ENCODE peak calls at places on chromosomes 12 and 14, in ten cellular contexts. One of them, this sample, is unnamed.

GRCh38 chr12:5047094-5047493 is 3.4 kb downstream of the KCNA5 start:
- DNase-seq in AG04449: no peak
- DNase-seq in thoracic aorta: peak
- DNase-seq in fibroblast of villous mesenchyme: no peak
- DNase-seq in K562: no peak
- DNase-seq in coronary artery: peak
- DNase-seq in lower lobe of right lung: no peak
- DNase-seq in AG10803: no peak
- DNase-seq in right lobe of liver: no peak
- DNase-seq in colonic mucosa: no peak
- DNase-seq in this sample: no peak

GRCh38 chr12:102376251-102376747 is 104.1 kb downstream of the IGF1 start:
- DNase-seq in fibroblast of villous mesenchyme: peak
- DNase-seq in colonic mucosa: no peak
- DNase-seq in thoracic aorta: no peak
- DNase-seq in right lobe of liver: no peak
- DNase-seq in AG04449: no peak
- DNase-seq in coronary artery: no peak
- DNase-seq in K562: peak
- DNase-seq in lower lobe of right lung: no peak
- DNase-seq in AG10803: peak
- DNase-seq in this sample: no peak

GRCh38 chr12:85971800-85972199 is 97.7 kb downstream of the NTS start:
- DNase-seq in AG04449: no peak
- DNase-seq in coronary artery: no peak
- DNase-seq in K562: no peak
- DNase-seq in fibroblast of villous mesenchyme: no peak
- DNase-seq in right lobe of liver: no peak
- DNase-seq in colonic mucosa: no peak
- DNase-seq in AG10803: no peak
- DNase-seq in thoracic aorta: no peak
- DNase-seq in lower lobe of right lung: no peak
- DNase-seq in this sample: no peak

GRCh38 chr12:121318121-121318520 is 21.6 kb upstream of the CAMKK2 start:
- DNase-seq in lower lobe of right lung: no peak
- DNase-seq in right lobe of liver: no peak
- DNase-seq in AG10803: no peak
- DNase-seq in thoracic aorta: no peak
- DNase-seq in colonic mucosa: no peak
- DNase-seq in K562: no peak
- DNase-seq in fibroblast of villous mesenchyme: no peak
- DNase-seq in AG04449: no peak
- DNase-seq in coronary artery: no peak
- DNase-seq in this sample: no peak

GRCh38 chr12:124028560-124028935 is 55.5 kb downstream of the ZNF664 start:
- DNase-seq in lower lobe of right lung: no peak
- DNase-seq in AG04449: no peak
- DNase-seq in right lobe of liver: no peak
- DNase-seq in thoracic aorta: no peak
- DNase-seq in AG10803: no peak
- DNase-seq in colonic mucosa: no peak
- DNase-seq in coronary artery: no peak
- DNase-seq in K562: no peak
- DNase-seq in fibroblast of villous mesenchyme: no peak
- DNase-seq in this sample: no peak

GRCh38 chr14:105860615-105861580 is 334.5 kb downstream of the TMEM121 start:
- DNase-seq in lower lobe of right lung: peak
- DNase-seq in coronary artery: peak
- DNase-seq in K562: no peak
- DNase-seq in right lobe of liver: peak
- DNase-seq in AG10803: no peak
- DNase-seq in AG04449: no peak
- DNase-seq in fibroblast of villous mesenchyme: no peak
- DNase-seq in thoracic aorta: no peak
- DNase-seq in colonic mucosa: no peak
- DNase-seq in this sample: peak

GRCh38 chr14:57085801-57086200 is 182.9 kb downstream of the EXOC5 start:
- DNase-seq in AG10803: no peak
- DNase-seq in fibroblast of villous mesenchyme: no peak
- DNase-seq in AG04449: no peak
- DNase-seq in coronary artery: no peak
- DNase-seq in right lobe of liver: no peak
- DNase-seq in K562: no peak
- DNase-seq in thoracic aorta: no peak
- DNase-seq in lower lobe of right lung: no peak
- DNase-seq in colonic mucosa: no peak
- DNase-seq in this sample: no peak

GRCh38 chr14:56136571-56137498 is 18.6 kb downstream of the PELI2 start:
- DNase-seq in coronary artery: no peak
- DNase-seq in colonic mucosa: no peak
- DNase-seq in K562: no peak
- DNase-seq in AG10803: no peak
- DNase-seq in right lobe of liver: no peak
- DNase-seq in AG04449: no peak
- DNase-seq in fibroblast of villous mesenchyme: no peak
- DNase-seq in lower lobe of right lung: no peak
- DNase-seq in thoracic aorta: no peak
- DNase-seq in this sample: no peak

GRCh38 chr14:94016446-94016976 is 9.6 kb upstream of the OTUB2 start:
- DNase-seq in coronary artery: no peak
- DNase-seq in right lobe of liver: no peak
- DNase-seq in lower lobe of right lung: no peak
- DNase-seq in AG10803: no peak
- DNase-seq in AG04449: no peak
- DNase-seq in colonic mucosa: no peak
- DNase-seq in K562: no peak
- DNase-seq in thoracic aorta: no peak
- DNase-seq in fibroblast of villous mesenchyme: no peak
- DNase-seq in this sample: no peak

GRCh38 chr14:39107624-39108023 is 4.6 kb upstream of the SEC23A start:
- DNase-seq in coronary artery: no peak
- DNase-seq in thoracic aorta: no peak
- DNase-seq in AG04449: no peak
- DNase-seq in right lobe of liver: no peak
- DNase-seq in K562: peak
- DNase-seq in lower lobe of right lung: no peak
- DNase-seq in fibroblast of villous mesenchyme: peak
- DNase-seq in colonic mucosa: no peak
- DNase-seq in AG10803: peak
- DNase-seq in this sample: peak

GRCh38 chr14:95286649-95287048 is 33.1 kb downstream of the CLMN start:
- DNase-seq in lower lobe of right lung: no peak
- DNase-seq in right lobe of liver: no peak
- DNase-seq in AG10803: no peak
- DNase-seq in thoracic aorta: no peak
- DNase-seq in fibroblast of villous mesenchyme: no peak
- DNase-seq in K562: no peak
- DNase-seq in AG04449: no peak
- DNase-seq in coronary artery: no peak
- DNase-seq in colonic mucosa: no peak
- DNase-seq in this sample: no peak

GRCh38 chr12:53676715-53677611 is 1.1 kb upstream of the ATP5MC2 start:
- DNase-seq in lower lobe of right lung: peak
- DNase-seq in fibroblast of villous mesenchyme: peak
- DNase-seq in AG10803: peak
- DNase-seq in coronary artery: peak
- DNase-seq in thoracic aorta: no peak
- DNase-seq in colonic mucosa: peak
- DNase-seq in AG04449: no peak
- DNase-seq in right lobe of liver: peak
- DNase-seq in K562: no peak
- DNase-seq in this sample: no peak

GRCh38 chr12:75661927-75662326 is 150.5 kb upstream of the KRR1 start:
- DNase-seq in colonic mucosa: no peak
- DNase-seq in AG10803: no peak
- DNase-seq in fibroblast of villous mesenchyme: peak
- DNase-seq in right lobe of liver: no peak
- DNase-seq in AG04449: no peak
- DNase-seq in thoracic aorta: no peak
- DNase-seq in lower lobe of right lung: no peak
- DNase-seq in K562: no peak
- DNase-seq in coronary artery: no peak
- DNase-seq in this sample: no peak

GRCh38 chr12:132152411-132152821 is 8.2 kb downstream of the NOC4L start:
- DNase-seq in thoracic aorta: no peak
- DNase-seq in right lobe of liver: peak
- DNase-seq in coronary artery: no peak
- DNase-seq in AG10803: no peak
- DNase-seq in K562: no peak
- DNase-seq in AG04449: no peak
- DNase-seq in colonic mucosa: no peak
- DNase-seq in fibroblast of villous mesenchyme: no peak
- DNase-seq in lower lobe of right lung: no peak
- DNase-seq in this sample: no peak

GRCh38 chr12:132152921-132153321 is 8.7 kb downstream of the NOC4L start:
- DNase-seq in AG10803: no peak
- DNase-seq in right lobe of liver: peak
- DNase-seq in fibroblast of villous mesenchyme: no peak
- DNase-seq in thoracic aorta: no peak
- DNase-seq in lower lobe of right lung: peak
- DNase-seq in AG04449: no peak
- DNase-seq in colonic mucosa: no peak
- DNase-seq in coronary artery: no peak
- DNase-seq in K562: no peak
- DNase-seq in this sample: no peak

GRCh38 chr12:132154941-132155770 is 10.9 kb downstream of the NOC4L start:
- DNase-seq in AG10803: no peak
- DNase-seq in thoracic aorta: no peak
- DNase-seq in coronary artery: no peak
- DNase-seq in right lobe of liver: peak
- DNase-seq in lower lobe of right lung: peak
- DNase-seq in colonic mucosa: no peak
- DNase-seq in K562: no peak
- DNase-seq in AG04449: no peak
- DNase-seq in fibroblast of villous mesenchyme: no peak
- DNase-seq in this sample: peak

GRCh38 chr12:132154341-132154761 is 10.1 kb downstream of the NOC4L start:
- DNase-seq in AG10803: no peak
- DNase-seq in coronary artery: no peak
- DNase-seq in K562: no peak
- DNase-seq in thoracic aorta: no peak
- DNase-seq in colonic mucosa: no peak
- DNase-seq in AG04449: no peak
- DNase-seq in fibroblast of villous mesenchyme: no peak
- DNase-seq in right lobe of liver: peak
- DNase-seq in lower lobe of right lung: peak
- DNase-seq in this sample: no peak

GRCh38 chr12:132153501-132154340 is 9.5 kb downstream of the NOC4L start:
- DNase-seq in colonic mucosa: peak
- DNase-seq in K562: peak
- DNase-seq in coronary artery: no peak
- DNase-seq in fibroblast of villous mesenchyme: peak
- DNase-seq in right lobe of liver: peak
- DNase-seq in AG10803: peak
- DNase-seq in lower lobe of right lung: peak
- DNase-seq in thoracic aorta: no peak
- DNase-seq in AG04449: peak
- DNase-seq in this sample: peak
- H3K4me3 ChIP-seq in colonic mucosa: no peak
- H3K4me3 ChIP-seq in K562: no peak
- H3K4me3 ChIP-seq in coronary artery: peak
- H3K4me3 ChIP-seq in fibroblast of villous mesenchyme: peak
- H3K4me3 ChIP-seq in right lobe of liver: no peak
- H3K4me3 ChIP-seq in AG10803: peak
- H3K4me3 ChIP-seq in lower lobe of right lung: peak
- H3K4me3 ChIP-seq in thoracic aorta: peak
- H3K4me3 ChIP-seq in AG04449: peak
- H3K4me3 ChIP-seq in this sample: no peak

GRCh38 chr12:98838282-98838681 is 193.2 kb downstream of the APAF1 start:
- DNase-seq in colonic mucosa: no peak
- DNase-seq in fibroblast of villous mesenchyme: peak
- DNase-seq in AG10803: peak
- DNase-seq in right lobe of liver: no peak
- DNase-seq in coronary artery: no peak
- DNase-seq in AG04449: no peak
- DNase-seq in lower lobe of right lung: no peak
- DNase-seq in thoracic aorta: no peak
- DNase-seq in K562: no peak
- DNase-seq in this sample: no peak
- TF ChIP-seq CTCF in colonic mucosa: no peak
- TF ChIP-seq CTCF in fibroblast of villous mesenchyme: peak
- TF ChIP-seq CTCF in AG10803: peak
- TF ChIP-seq CTCF in right lobe of liver: no peak
- TF ChIP-seq CTCF in coronary artery: peak
- TF ChIP-seq CTCF in AG04449: peak
- TF ChIP-seq CTCF in lower lobe of right lung: peak
- TF ChIP-seq CTCF in thoracic aorta: peak
- TF ChIP-seq CTCF in K562: peak
- TF ChIP-seq CTCF in this sample: peak

GRCh38 chr12:885701-886100 is 63.8 kb downstream of the RAD52 start:
- DNase-seq in AG04449: no peak
- DNase-seq in K562: no peak
- DNase-seq in coronary artery: no peak
- DNase-seq in lower lobe of right lung: no peak
- DNase-seq in right lobe of liver: no peak
- DNase-seq in colonic mucosa: no peak
- DNase-seq in thoracic aorta: no peak
- DNase-seq in AG10803: no peak
- DNase-seq in fibroblast of villous mesenchyme: no peak
- DNase-seq in this sample: no peak
- H3K4me3 ChIP-seq in AG04449: no peak
- H3K4me3 ChIP-seq in K562: no peak
- H3K4me3 ChIP-seq in coronary artery: no peak
- H3K4me3 ChIP-seq in lower lobe of right lung: no peak
- H3K4me3 ChIP-seq in right lobe of liver: no peak
- H3K4me3 ChIP-seq in colonic mucosa: no peak
- H3K4me3 ChIP-seq in thoracic aorta: no peak
- H3K4me3 ChIP-seq in AG10803: no peak
- H3K4me3 ChIP-seq in fibroblast of villous mesenchyme: no peak
- H3K4me3 ChIP-seq in this sample: no peak

GRCh38 chr12:47741340-47741703 is 16.0 kb upstream of the ENDOU start:
- DNase-seq in colonic mucosa: peak
- DNase-seq in fibroblast of villous mesenchyme: no peak
- DNase-seq in AG10803: peak
- DNase-seq in AG04449: no peak
- DNase-seq in K562: no peak
- DNase-seq in coronary artery: no peak
- DNase-seq in lower lobe of right lung: peak
- DNase-seq in right lobe of liver: peak
- DNase-seq in thoracic aorta: no peak
- DNase-seq in this sample: peak

GRCh38 chr12:47742253-47742825 is 16.3 kb downstream of the RAPGEF3 start:
- DNase-seq in lower lobe of right lung: peak
- DNase-seq in right lobe of liver: peak
- DNase-seq in colonic mucosa: peak
- DNase-seq in fibroblast of villous mesenchyme: peak
- DNase-seq in coronary artery: no peak
- DNase-seq in K562: peak
- DNase-seq in AG10803: no peak
- DNase-seq in thoracic aorta: no peak
- DNase-seq in AG04449: no peak
- DNase-seq in this sample: peak

GRCh38 chr12:47739297-47739696 is 14.0 kb upstream of the ENDOU start:
- DNase-seq in right lobe of liver: no peak
- DNase-seq in AG10803: no peak
- DNase-seq in lower lobe of right lung: no peak
- DNase-seq in fibroblast of villous mesenchyme: no peak
- DNase-seq in colonic mucosa: no peak
- DNase-seq in coronary artery: no peak
- DNase-seq in thoracic aorta: no peak
- DNase-seq in K562: peak
- DNase-seq in AG04449: no peak
- DNase-seq in this sample: no peak

GRCh38 chr12:47739959-47740358 is 14.7 kb upstream of the ENDOU start:
- DNase-seq in colonic mucosa: peak
- DNase-seq in coronary artery: no peak
- DNase-seq in thoracic aorta: no peak
- DNase-seq in AG10803: no peak
- DNase-seq in AG04449: no peak
- DNase-seq in lower lobe of right lung: no peak
- DNase-seq in fibroblast of villous mesenchyme: no peak
- DNase-seq in right lobe of liver: peak
- DNase-seq in K562: peak
- DNase-seq in this sample: peak

GRCh38 chr12:47740536-47741339 is 15.4 kb upstream of the ENDOU start:
- DNase-seq in right lobe of liver: no peak
- DNase-seq in thoracic aorta: no peak
- DNase-seq in lower lobe of right lung: no peak
- DNase-seq in AG04449: no peak
- DNase-seq in fibroblast of villous mesenchyme: no peak
- DNase-seq in AG10803: no peak
- DNase-seq in K562: no peak
- DNase-seq in colonic mucosa: no peak
- DNase-seq in coronary artery: no peak
- DNase-seq in this sample: peak
- TF ChIP-seq CTCF in right lobe of liver: no peak
- TF ChIP-seq CTCF in thoracic aorta: no peak
- TF ChIP-seq CTCF in lower lobe of right lung: no peak
- TF ChIP-seq CTCF in AG04449: no peak
- TF ChIP-seq CTCF in fibroblast of villous mesenchyme: no peak
- TF ChIP-seq CTCF in AG10803: no peak
- TF ChIP-seq CTCF in K562: no peak
- TF ChIP-seq CTCF in colonic mucosa: no peak
- TF ChIP-seq CTCF in coronary artery: no peak
- TF ChIP-seq CTCF in this sample: no peak

This sample was measured in GM12865.